ENCODE peak calls at places on chromosomes 1 and 21, in six cellular contexts. L, U, R, W, D and Q are unnamed samples.

GRCh38 chr1:149942207-149942606 is 5.5 kb upstream of the MTMR11 start:
- DNase-seq in L (peak; percentile 67), U (peak; percentile 77), R (no peak), W (no peak), D (no peak), Q (peak; percentile 0)

GRCh38 chr1:189656628-189657027 is 821.0 kb downstream of the BRINP3 start:
- DNase-seq in L (no peak), U (no peak), R (no peak), W (no peak), D (no peak), Q (no peak)

GRCh38 chr21:44925027-44925755 is 4.5 kb upstream of the ITGB2 start:
- DNase-seq in L (no peak), U (no peak), R (peak; percentile 86), W (peak; percentile 73), D (peak; percentile 36), Q (peak; percentile 75)

GRCh38 chr1:23801338-23801748 is 789 bp upstream of the GALE start:
- DNase-seq in L (no peak), U (peak; percentile 60), R (no peak), W (peak; percentile 42), D (no peak), Q (no peak)

GRCh38 chr1:197467881-197468280 is 199.8 kb downstream of the CRB1 start:
- DNase-seq in L (no peak), U (no peak), R (no peak), W (peak; percentile 51), D (peak; percentile 92), Q (no peak)

GRCh38 chr1:156809281-156809680 is 7.4 kb downstream of the SH2D2A start:
- DNase-seq in L (no peak), U (no peak), R (no peak), W (no peak), D (no peak), Q (no peak)

GRCh38 chr1:167330601-167331293 is 110.1 kb downstream of the POU2F1 start:
- DNase-seq in L (no peak), U (no peak), R (no peak), W (no peak), D (no peak), Q (peak; percentile 74)

GRCh38 chr21:40618216-40618615 is 228.7 kb downstream of the DSCAM start:
- DNase-seq in L (no peak), U (no peak), R (no peak), W (no peak), D (no peak), Q (no peak)

GRCh38 chr1:161816201-161816600 is 50.1 kb downstream of the ATF6 start:
- DNase-seq in L (no peak), U (no peak), R (no peak), W (peak; percentile 51), D (peak; percentile 49), Q (no peak)

GRCh38 chr1:233904979-233905415 is 521 bp downstream of the SLC35F3 start:
- DNase-seq in L (no peak), U (no peak), R (peak; percentile 59), W (peak; percentile 6), D (peak; percentile 51), Q (no peak)

GRCh38 chr1:208252126-208252853 is 8.1 kb upstream of the PLXNA2 start:
- DNase-seq in L (peak; percentile 42), U (peak; percentile 36), R (no peak), W (peak; percentile 17), D (no peak), Q (no peak)

GRCh38 chr1:226980122-226980551 is 40.0 kb downstream of the COQ8A start:
- DNase-seq in L (peak; percentile 26), U (no peak), R (no peak), W (no peak), D (no peak), Q (no peak)

GRCh38 chr21:32626633-32627196 is 14.5 kb upstream of the CFAP298 start:
- DNase-seq in L (no peak), U (no peak), R (peak; percentile 14), W (peak; percentile 69), D (peak; percentile 80), Q (no peak)

GRCh38 chr1:21963477-21964217 is 13.2 kb upstream of the CELA3B start:
- DNase-seq in L (peak; percentile 89), U (peak; percentile 90), R (peak; percentile 71), W (peak; percentile 68), D (peak; percentile 16), Q (peak; percentile 92)

GRCh38 chr1:113538225-113538624 is 147.9 kb downstream of the MAGI3 start:
- DNase-seq in L (no peak), U (no peak), R (peak; percentile 84), W (peak; percentile 85), D (peak; percentile 49), Q (no peak)

GRCh38 chr1:60949154-60949825 is 133.1 kb upstream of the NFIA start:
- DNase-seq in L (no peak), U (peak; percentile 25), R (no peak), W (no peak), D (no peak), Q (no peak)

GRCh38 chr1:233657466-233657865 is 43.6 kb downstream of the KCNK1 start:
- DNase-seq in L (no peak), U (no peak), R (no peak), W (no peak), D (no peak), Q (no peak)

GRCh38 chr1:34840426-34840825 is 19.1 kb downstream of the SMIM12 start:
- DNase-seq in L (peak; percentile 6), U (no peak), R (no peak), W (no peak), D (no peak), Q (no peak)

GRCh38 chr1:184101116-184101515 is 49.6 kb downstream of the TSEN15 start:
- DNase-seq in L (no peak), U (no peak), R (no peak), W (no peak), D (no peak), Q (no peak)

GRCh38 chr1:113390871-113391642 is 742 bp downstream of the MAGI3 start:
- DNase-seq in L (peak; percentile 52), U (peak; percentile 65), R (peak; percentile 61), W (peak; percentile 59), D (no peak), Q (no peak)

GRCh38 chr1:19770436-19771190 is 29.1 kb downstream of the TMCO4 start:
- DNase-seq in L (no peak), U (no peak), R (no peak), W (no peak), D (no peak), Q (no peak)

GRCh38 chr1:116770625-116771024 is 16.4 kb downstream of the CD2 start:
- DNase-seq in L (no peak), U (no peak), R (no peak), W (no peak), D (no peak), Q (no peak)
- H3K4me1 ChIP-seq in L (no peaks in the 10 kb centered on the region), U (no peaks in the 10 kb centered on the region), R (peaks cover 12% of the 10 kb centered on the region), W (peaks cover 9% of the 10 kb centered on the region), D (peaks cover 3% of the 10 kb centered on the region), Q (no peaks in the 10 kb centered on the region)

GRCh38 chr1:31575373-31576140 is 758 bp upstream of the TINAGL1 start:
- DNase-seq in L (no peak), U (peak; percentile 52), R (peak; percentile 95), W (no peak), D (no peak), Q (no peak)

GRCh38 chr1:31576201-31576669 is at the start of gene TINAGL1:
- DNase-seq in L (peak; percentile 88), U (peak; percentile 92), R (peak; percentile 96), W (no peak), D (no peak), Q (no peak)

GRCh38 chr1:31574749-31575372 is 1.5 kb upstream of the TINAGL1 start:
- DNase-seq in L (no peak), U (no peak), R (peak; percentile 94), W (peak; percentile 45), D (no peak), Q (no peak)

GRCh38 chr1:31577515-31578191 is 1.3 kb downstream of the TINAGL1 start:
- DNase-seq in L (no peak), U (peak; percentile 65), R (peak; percentile 66), W (no peak), D (peak; percentile 72), Q (no peak)

GRCh38 chr1:31576743-31577455 is 584 bp downstream of the TINAGL1 start:
- DNase-seq in L (no peak), U (no peak), R (no peak), W (no peak), D (no peak), Q (no peak)
- H3K4me2 ChIP-seq in L (peak overlapping the region; percentile 46), U (peak overlapping the region; percentile 80), R (peak overlapping the region; percentile 82), W (no peak overlapping the region), D (peak overlapping the region; percentile 79), Q (no peak overlapping the region)

DNA sequence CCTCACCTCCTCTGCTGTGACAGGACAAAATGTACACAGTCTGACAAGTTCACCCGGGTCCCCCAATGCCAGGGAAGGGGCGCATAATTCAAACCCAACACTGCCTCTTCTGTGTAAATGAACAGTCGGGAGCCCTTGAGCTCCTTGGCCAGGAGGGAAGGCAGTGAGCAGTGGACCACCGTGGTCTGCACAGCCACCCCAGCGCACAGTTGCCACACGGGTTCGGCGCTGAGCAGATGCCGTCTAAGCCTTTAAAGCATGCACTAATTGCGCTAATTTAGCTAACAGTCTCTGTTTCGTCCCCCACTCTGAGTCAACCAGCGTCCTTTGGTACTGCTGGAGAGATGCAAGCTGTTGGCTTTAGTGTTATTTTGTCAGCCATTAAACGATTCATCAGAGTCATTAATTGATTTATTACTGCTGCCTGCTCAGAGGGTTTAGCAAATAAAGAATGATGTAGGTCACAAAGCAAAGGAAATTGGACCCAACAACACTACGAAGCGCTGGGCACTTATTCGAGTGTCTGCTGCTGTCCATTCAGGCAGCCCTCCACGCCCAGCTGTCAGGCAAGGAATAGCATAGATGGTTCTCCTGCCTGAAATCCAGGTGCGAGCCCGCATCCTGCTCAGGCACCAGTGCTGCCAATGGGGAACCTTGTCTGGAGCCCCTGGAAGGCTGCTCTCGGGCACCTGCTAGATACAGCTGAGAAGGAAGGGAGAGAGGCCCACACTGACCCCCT is 91.5 kb downstream of the MRPL37 start:
- DNase-seq in L (no peak), U (no peak), R (no peak), W (no peak), D (no peak), Q (no peak)
- H3K79me2 ChIP-seq in L (peaks cover 17% of the 10 kb centered on the region), U (peaks cover 99% of the 10 kb centered on the region), R (peaks cover 22% of the 10 kb centered on the region), W (peaks cover 86% of the 10 kb centered on the region), D (peaks cover 47% of the 10 kb centered on the region), Q (no peaks in the 10 kb centered on the region)

GRCh38 chr1:37473431-37474050 is 839 bp upstream of the ZC3H12A start:
- DNase-seq in L (no peak), U (no peak), R (no peak), W (peak; percentile 31), D (peak; percentile 16), Q (no peak)
- H3K4me1 ChIP-seq in L (peaks cover 17% of the 10 kb centered on the region), U (peaks cover 46% of the 10 kb centered on the region), R (peaks cover 55% of the 10 kb centered on the region), W (peaks cover 64% of the 10 kb centered on the region), D (peaks cover 74% of the 10 kb centered on the region), Q (peaks cover 46% of the 10 kb centered on the region)

DNA sequence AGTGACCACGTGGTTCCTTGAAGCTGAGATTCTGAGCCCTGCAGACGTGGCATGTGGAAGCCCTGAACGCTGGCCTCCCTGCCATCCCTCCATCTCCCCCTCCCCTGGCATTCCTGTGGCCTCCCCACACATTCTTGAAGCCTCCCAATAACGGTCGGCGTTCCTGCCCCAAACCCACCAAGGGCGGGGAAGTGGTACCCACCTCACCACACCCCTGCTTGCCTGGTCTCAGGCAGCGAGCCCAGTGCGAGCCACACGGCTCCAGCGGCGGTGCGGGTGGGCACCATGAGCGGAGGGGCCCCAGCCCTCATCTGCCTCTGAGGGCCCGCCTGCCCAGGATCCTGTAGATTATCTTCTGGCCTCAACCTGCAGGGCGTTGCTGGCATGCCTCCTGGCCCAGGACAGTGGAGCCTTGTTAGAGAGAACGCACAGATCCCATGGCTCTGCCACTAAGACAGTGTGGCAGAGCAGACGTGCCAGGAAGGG is 20.6 kb upstream of the PRELP start:
- DNase-seq in L (no peak), U (no peak), R (no peak), W (no peak), D (peak; percentile 19), Q (no peak)
- H3K4me2 ChIP-seq in L (no peak overlapping the region), U (no peak overlapping the region), R (no peak overlapping the region), W (no peak overlapping the region), D (no peak overlapping the region), Q (no peak overlapping the region)